ENCODE peak calls at places on chromosomes 2 and 18, in six cellular contexts. G is fibroblast of the aortic adventitia; C is effector memory CD4-positive, alpha-beta T cell; M is head of caudate nucleus; P is activated T-cell treated with anti-CD3 and anti-CD28 coated beads for 24 hours; H is pulmonary artery endothelial cell. A is an unnamed sample.

GRCh38 chr18:63788447-63789096 is 13.4 kb downstream of the SERPINB7 start:
- DNase-seq in C (no peak), H (peak; percentile 61), M (no peak), P (peak; percentile 43), G (peak; percentile 70), A (peak; percentile 2)

GRCh38 chr2:237039301-237039906 is 46.3 kb upstream of the COPS8 start:
- DNase-seq in P (no peak), G (no peak), C (no peak), M (no peak), H (no peak), A (no peak)

GRCh38 chr2:108612153-108612513 is 77.9 kb downstream of the LIMS1 start:
- DNase-seq in C (no peak), M (no peak), G (no peak), P (peak; percentile 45), H (no peak), A (no peak)

GRCh38 chr2:131045925-131046579 is 47.2 kb downstream of the FAM168B start:
- DNase-seq in M (no peak), H (no peak), P (no peak), G (no peak), C (no peak), A (no peak)

GRCh38 chr2:8214221-8214620 is 467.6 kb upstream of the ID2 start:
- DNase-seq in M (no peak), G (no peak), H (no peak), C (no peak), P (no peak), A (no peak)

GRCh38 chr2:216499641-216500218 is 1.1 kb downstream of the RPL37A start:
- DNase-seq in C (no peak), P (no peak), G (no peak), H (no peak), M (no peak), A (no peak)

GRCh38 chr2:127429844-127430425 is 11.7 kb downstream of the PROC start:
- DNase-seq in C (no peak), H (no peak), G (no peak), P (no peak), M (no peak), A (no peak)

GRCh38 chr18:79917351-79918088 is 33.9 kb downstream of the SLC66A2 start:
- DNase-seq in P (no peak), M (no peak), H (no peak), G (no peak), C (no peak), A (no peak)

GRCh38 chr2:88059979-88060906 is 4.7 kb upstream of the KRCC1 start:
- DNase-seq in G (peak; percentile 52), H (no peak), P (no peak), M (no peak), C (no peak), A (peak; percentile 21)

GRCh38 chr18:33839452-33840225 is 261.6 kb downstream of the ASXL3 start:
- DNase-seq in P (no peak), M (peak; percentile 22), G (peak; percentile 57), H (no peak), C (no peak), A (no peak)

GRCh38 chr2:103980401-103980800 is 873.5 kb upstream of the POU3F3 start:
- DNase-seq in H (no peak), M (no peak), P (no peak), G (no peak), C (no peak), A (no peak)

GRCh38 chr2:235303499-235304291 is 190.1 kb upstream of the AGAP1 start:
- DNase-seq in M (no peak), H (no peak), P (no peak), G (no peak), C (no peak), A (no peak)

GRCh38 chr18:50571606-50572005 is 11.7 kb downstream of the MAPK4 start:
- DNase-seq in M (no peak), H (no peak), P (no peak), C (no peak), G (no peak), A (no peak)

GRCh38 chr2:229221641-229222040 is 49.4 kb downstream of the PID1 start:
- DNase-seq in M (no peak), C (no peak), H (no peak), G (no peak), P (no peak), A (no peak)

A was measured in effector CD4-positive, alpha-beta T cell.